ENCODE peak calls at places on chromosomes 7 and 10, in eight cellular contexts. J, T, R, B, S, H, W and I are unnamed samples.

GRCh38 chr7:55426676-55427075 is 61.5 kb downstream of the LANCL2 start:
- DNase-seq in J (no peak), T (no peak), R (no peak), B (no peak), S (no peak), H (no peak), W (no peak), I (no peak)

GRCh38 chr7:124101173-124101768 is 68.4 kb upstream of the TMEM229A start:
- DNase-seq in J (no peak), T (no peak), R (no peak), B (no peak), S (no peak), H (no peak), W (no peak), I (no peak)

GRCh38 chr7:54664235-54665228 is 94.5 kb downstream of the SEC61G start:
- DNase-seq in J (peak; percentile 43), T (no peak), R (peak; percentile 55), B (no peak), S (peak; percentile 46), H (no peak), W (peak; percentile 84), I (peak; percentile 48)

GRCh38 chr10:88523739-88524400 is 59.2 kb downstream of the RNLS start:
- DNase-seq in J (no peak), T (no peak), R (no peak), B (no peak), S (no peak), H (no peak), W (no peak), I (no peak)

GRCh38 chr7:66757939-66758338 is 17.4 kb downstream of the RABGEF1 start:
- DNase-seq in J (no peak), T (no peak), R (no peak), B (no peak), S (no peak), H (no peak), W (no peak), I (no peak)

GRCh38 chr10:91552706-91553105 is 80.2 kb downstream of the PPP1R3C start:
- DNase-seq in J (no peak), T (no peak), R (peak; percentile 58), B (no peak), S (no peak), H (no peak), W (no peak), I (peak; percentile 2)

GRCh38 chr7:45685619-45686240 is 111.6 kb downstream of the ADCY1 start:
- DNase-seq in J (no peak), T (no peak), R (no peak), B (no peak), S (no peak), H (no peak), W (no peak), I (no peak)

GRCh38 chr10:132809237-132810140 is 23.5 kb upstream of the NKX6-2 start:
- DNase-seq in J (no peak), T (no peak), R (no peak), B (no peak), S (no peak), H (no peak), W (no peak), I (no peak)

GRCh38 chr10:11901454-11902431 is 78.6 kb downstream of the PROSER2 start:
- DNase-seq in J (no peak), T (no peak), R (no peak), B (no peak), S (no peak), H (no peak), W (peak; percentile 56), I (no peak)

GRCh38 chr7:111744501-111745155 is 182.3 kb upstream of the IMMP2L start:
- DNase-seq in J (no peak), T (no peak), R (no peak), B (no peak), S (no peak), H (no peak), W (no peak), I (no peak)

GRCh38 chr7:112708236-112708635 is 82.0 kb downstream of the TMEM168 start:
- DNase-seq in J (no peak), T (no peak), R (no peak), B (no peak), S (no peak), H (no peak), W (no peak), I (no peak)

GRCh38 chr7:4205828-4206227 is 476.3 kb upstream of the FOXK1 start:
- DNase-seq in J (no peak), T (no peak), R (no peak), B (no peak), S (no peak), H (no peak), W (no peak), I (no peak)

GRCh38 chr7:11239311-11239710 is 265.6 kb downstream of the PHF14 start:
- DNase-seq in J (no peak), T (no peak), R (no peak), B (no peak), S (no peak), H (no peak), W (no peak), I (no peak)

GRCh38 chr10:68572151-68572550 is 12.0 kb downstream of the TET1 start:
- DNase-seq in J (no peak), T (no peak), R (no peak), B (no peak), S (no peak), H (no peak), W (no peak), I (no peak)

GRCh38 chr7:81158189-81158588 is 239.3 kb upstream of the SEMA3C start:
- DNase-seq in J (no peak), T (no peak), R (no peak), B (no peak), S (no peak), H (no peak), W (no peak), I (no peak)

GRCh38 chr10:1600861-1601260 is 136.5 kb downstream of the ADARB2 start:
- DNase-seq in J (no peak), T (no peak), R (no peak), B (no peak), S (no peak), H (no peak), W (no peak), I (no peak)

GRCh38 chr7:12130664-12131063 is 80.4 kb upstream of the TMEM106B start:
- DNase-seq in J (no peak), T (no peak), R (no peak), B (no peak), S (peak; percentile 25), H (no peak), W (no peak), I (no peak)

GRCh38 chr7:29881724-29882123 is 75.4 kb downstream of the WIPF3 start:
- DNase-seq in J (no peak), T (no peak), R (no peak), B (no peak), S (no peak), H (no peak), W (no peak), I (no peak)

GRCh38 chr7:98862716-98863420 is 6.9 kb downstream of the TMEM130 start:
- DNase-seq in J (no peak), T (no peak), R (no peak), B (no peak), S (no peak), H (no peak), W (no peak), I (no peak)

GRCh38 chr10:113565364-113565763 is 12.5 kb downstream of the HABP2 start:
- DNase-seq in J (no peak), T (no peak), R (no peak), B (no peak), S (no peak), H (no peak), W (no peak), I (no peak)

GRCh38 chr10:56255298-56255697 is 105.8 kb downstream of the ZWINT start:
- DNase-seq in J (no peak), T (no peak), R (no peak), B (no peak), S (no peak), H (no peak), W (no peak), I (no peak)

GRCh38 chr7:36391436-36392198 is 2.0 kb downstream of the ANLN start:
- DNase-seq in J (no peak), T (no peak), R (no peak), B (no peak), S (no peak), H (no peak), W (peak; percentile 73), I (no peak)

GRCh38 chr10:47104786-47105385 is 193.7 kb downstream of the PTPN20 start:
- DNase-seq in J (peak; percentile 68), T (no peak), R (no peak), B (no peak), S (no peak), H (no peak), W (no peak), I (no peak)

GRCh38 chr7:104931181-104931781 is 82.7 kb upstream of the KMT2E start:
- DNase-seq in J (no peak), T (no peak), R (no peak), B (no peak), S (no peak), H (no peak), W (no peak), I (no peak)

GRCh38 chr7:25307624-25308023 is 79.3 kb upstream of the NPVF start:
- DNase-seq in J (no peak), T (no peak), R (no peak), B (no peak), S (no peak), H (no peak), W (no peak), I (no peak)

GRCh38 chr10:102416181-102417094 is 2.1 kb downstream of the PSD start:
- DNase-seq in J (no peak), T (no peak), R (no peak), B (no peak), S (no peak), H (no peak), W (no peak), I (no peak)

GRCh38 chr10:6040205-6040604 is 22.0 kb downstream of the IL2RA start:
- DNase-seq in J (no peak), T (no peak), R (no peak), B (no peak), S (no peak), H (no peak), W (no peak), I (no peak)

GRCh38 chr10:80136134-80136571 is 3.6 kb downstream of the PLAC9 start:
- DNase-seq in J (no peak), T (no peak), R (peak; percentile 97), B (no peak), S (no peak), H (no peak), W (no peak), I (no peak)

GRCh38 chr10:89210794-89211425 is 3.8 kb upstream of the CH25H start:
- DNase-seq in J (no peak), T (no peak), R (no peak), B (no peak), S (no peak), H (no peak), W (no peak), I (no peak)

GRCh38 chr10:110081914-110082313 is 74.1 kb downstream of the ADD3 start:
- DNase-seq in J (peak; percentile 65), T (no peak), R (peak; percentile 41), B (no peak), S (no peak), H (no peak), W (no peak), I (no peak)

GRCh38 chr7:1873421-1873820 is 203.3 kb downstream of the ELFN1 start:
- DNase-seq in J (no peak), T (no peak), R (no peak), B (no peak), S (no peak), H (no peak), W (no peak), I (no peak)